ENCODE peak calls at places on chromosome 4, in four cellular contexts. V is GM12891, T is NT2/D1, O is Calu3. R is an unnamed sample.

GRCh38 chr4:147479817-147480216 is 1.1 kb upstream of the EDNRA start:
- DNase-seq in V (no peak), T (no peak), O (no peak), R (no peak)

GRCh38 chr4:2935762-2936743 is 27.2 kb downstream of the NOP14 start:
- DNase-seq in V (no peak), T (no peak), O (peak), R (peak)

GRCh38 chr4:15893967-15894366 is 44.6 kb downstream of the FGFBP1 start:
- DNase-seq in V (no peak), T (no peak), O (peak), R (peak)

GRCh38 chr4:28724239-28724638 is 1863.6 kb downstream of the STIM2 start:
- DNase-seq in V (no peak), T (no peak), O (no peak), R (no peak)

GRCh38 chr4:5045099-5045498 is 6.2 kb upstream of the STK32B start:
- DNase-seq in V (no peak), T (no peak), O (no peak), R (no peak)

GRCh38 chr4:82247171-82247570 is 126.6 kb downstream of the HNRNPD start:
- DNase-seq in V (no peak), T (no peak), O (no peak), R (peak)

GRCh38 chr4:150302553-150302952 is 224.3 kb downstream of the DCLK2 start:
- DNase-seq in V (no peak), T (no peak), O (peak), R (peak)

GRCh38 chr4:84623661-84624060 is 40.7 kb downstream of the CDS1 start:
- DNase-seq in V (no peak), T (no peak), O (no peak), R (no peak)

GRCh38 chr4:147340111-147340510 is 140.8 kb upstream of the EDNRA start:
- DNase-seq in V (no peak), T (no peak), O (no peak), R (no peak)

GRCh38 chr4:105944535-105944934 is 49.3 kb downstream of the NPNT start:
- DNase-seq in V (no peak), T (no peak), O (no peak), R (no peak)

GRCh38 chr4:156754832-156755570 is 216.6 kb downstream of the PDGFC start:
- DNase-seq in V (no peak), T (no peak), O (no peak), R (no peak)

GRCh38 chr4:123102897-123103489 is 180.6 kb upstream of the NUDT6 start:
- DNase-seq in V (peak), T (no peak), O (no peak), R (peak)

GRCh38 chr4:107931775-107932321 is 499 bp downstream of the CYP2U1 start:
- DNase-seq in V (no peak), T (no peak), O (no peak), R (peak)

GRCh38 chr4:176359590-176359989 is 39.8 kb downstream of the SPCS3 start:
- DNase-seq in V (no peak), T (no peak), O (no peak), R (no peak)

GRCh38 chr4:74886490-74886889 is 46.4 kb upstream of the PARM1 start:
- DNase-seq in V (no peak), T (no peak), O (no peak), R (peak)

GRCh38 chr4:16875487-16875886 is 23.0 kb downstream of the LDB2 start:
- DNase-seq in V (no peak), T (no peak), O (no peak), R (no peak)

GRCh38 chr4:123631699-123632098 is 235.1 kb downstream of the SPRY1 start:
- DNase-seq in V (no peak), T (no peak), O (no peak), R (no peak)

GRCh38 chr4:167906851-167907250 is 185.5 kb upstream of the ANXA10 start:
- DNase-seq in V (no peak), T (no peak), O (no peak), R (no peak)

GRCh38 chr4:152640058-152640921 is 39.5 kb downstream of the TMEM154 start:
- DNase-seq in V (no peak), T (no peak), O (no peak), R (peak)